ENCODE peak calls at places on chromosomes 2 and 18, in six cellular contexts. R is GM10248, B is chondrocyte, F is left ventricle myocardium inferior, A is fibroblast of lung, T is GM12864. U is an unnamed sample.

GRCh38 chr2:109129921-109130725 is 1.1 kb downstream of the SH3RF3 start:
- DNase-seq in T (no peak), R (no peak), F (no peak), B (no peak), A (peak), U (peak)

GRCh38 chr2:85583667-85584353 is 421 bp upstream of the VAMP5 start:
- DNase-seq in R (no peak), A (no peak), F (no peak), B (no peak), T (no peak), U (peak)

GRCh38 chr2:170276056-170276455 is 98.1 kb downstream of the MYO3B start:
- DNase-seq in R (no peak), B (no peak), T (no peak), F (no peak), A (no peak), U (no peak)

GRCh38 chr18:69954719-69955118 is 7.0 kb upstream of the CD226 start:
- DNase-seq in B (no peak), A (peak), T (no peak), F (no peak), R (no peak), U (no peak)

GRCh38 chr2:224122542-224122941 is 83.5 kb upstream of the SERPINE2 start:
- DNase-seq in A (no peak), T (no peak), F (no peak), B (no peak), R (no peak), U (no peak)

GRCh38 chr2:85131116-85131515 is 2.1 kb upstream of the TCF7L1 start:
- DNase-seq in B (no peak), T (no peak), F (no peak), A (peak), R (no peak), U (peak)

GRCh38 chr18:10270160-10270571 is 184.3 kb upstream of the APCDD1 start:
- DNase-seq in A (peak), B (no peak), F (peak), R (no peak), T (no peak), U (no peak)

GRCh38 chr2:159265171-159265576 is 21.3 kb downstream of the WDSUB1 start:
- DNase-seq in F (no peak), R (no peak), T (no peak), B (no peak), A (peak), U (no peak)

GRCh38 chr2:167732251-167732788 is 515.1 kb downstream of the STK39 start:
- DNase-seq in B (no peak), T (no peak), F (no peak), R (no peak), A (no peak), U (no peak)

GRCh38 chr18:79681484-79682387 is 2.1 kb downstream of the CTDP1 start:
- DNase-seq in T (no peak), B (no peak), R (no peak), A (no peak), F (no peak), U (no peak)

GRCh38 chr2:233800231-233800630 is 22.1 kb downstream of the MROH2A start:
- DNase-seq in A (no peak), B (no peak), F (no peak), T (no peak), R (no peak), U (no peak)

GRCh38 chr2:69248232-69248631 is 138.8 kb downstream of the GFPT1 start:
- DNase-seq in F (no peak), A (no peak), B (no peak), T (no peak), R (no peak), U (no peak)

GRCh38 chr2:98514096-98514639 is 69.5 kb downstream of the INPP4A start:
- DNase-seq in R (no peak), T (no peak), A (no peak), F (no peak), B (no peak), U (no peak)

GRCh38 chr2:210190345-210190744 is 19.1 kb upstream of the KANSL1L start:
- DNase-seq in T (no peak), F (no peak), B (no peak), A (no peak), R (no peak), U (no peak)

GRCh38 chr2:43737097-43737854 is 36.6 kb upstream of the DYNC2LI1 start:
- DNase-seq in A (peak), R (no peak), T (no peak), F (no peak), B (no peak), U (no peak)

GRCh38 chr2:43738257-43738656 is 35.6 kb upstream of the DYNC2LI1 start:
- DNase-seq in R (no peak), A (no peak), F (no peak), B (no peak), T (no peak), U (no peak)

GRCh38 chr2:43736637-43737036 is 37.2 kb upstream of the DYNC2LI1 start:
- DNase-seq in F (no peak), T (no peak), A (no peak), R (no peak), B (no peak), U (no peak)

GRCh38 chr2:43743706-43744105 is 30.1 kb upstream of the DYNC2LI1 start:
- DNase-seq in T (no peak), B (no peak), F (no peak), A (peak), R (no peak), U (no peak)

DNA sequence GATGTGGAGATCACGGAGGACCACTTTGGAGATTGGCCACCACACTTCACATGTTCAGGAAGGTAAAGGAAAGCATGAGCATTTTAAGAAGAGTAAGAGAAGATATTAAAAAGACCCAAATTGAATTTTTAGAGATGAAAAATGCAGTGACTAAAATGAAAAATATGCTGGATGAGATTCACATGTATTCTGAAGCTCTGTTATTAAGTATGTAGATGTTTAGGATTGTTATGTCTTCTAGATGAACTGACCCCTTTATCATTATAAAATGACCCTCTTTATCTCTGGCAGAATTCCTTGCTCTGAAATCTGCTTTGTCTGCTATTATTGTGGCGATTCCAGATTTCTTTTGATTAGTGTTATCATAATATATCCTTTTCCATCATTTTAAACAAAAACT is 36.0 kb upstream of the DYNC2LI1 start:
- DNase-seq in R (no peak), F (no peak), B (no peak), T (no peak), A (no peak), U (no peak)
- TF ChIP-seq CTCF in R (no peak), F (no peak), B (no peak), T (no peak), A (no peak), U (no peak)

GRCh38 chr2:207529330-207530159 is at the start of gene CREB1:
- DNase-seq in T (peak), F (peak), R (peak), B (peak), A (peak), U (peak)
- TF ChIP-seq CTCF in T (no peak), F (no peak), R (peak), B (peak), A (no peak), U (peak)

DNA sequence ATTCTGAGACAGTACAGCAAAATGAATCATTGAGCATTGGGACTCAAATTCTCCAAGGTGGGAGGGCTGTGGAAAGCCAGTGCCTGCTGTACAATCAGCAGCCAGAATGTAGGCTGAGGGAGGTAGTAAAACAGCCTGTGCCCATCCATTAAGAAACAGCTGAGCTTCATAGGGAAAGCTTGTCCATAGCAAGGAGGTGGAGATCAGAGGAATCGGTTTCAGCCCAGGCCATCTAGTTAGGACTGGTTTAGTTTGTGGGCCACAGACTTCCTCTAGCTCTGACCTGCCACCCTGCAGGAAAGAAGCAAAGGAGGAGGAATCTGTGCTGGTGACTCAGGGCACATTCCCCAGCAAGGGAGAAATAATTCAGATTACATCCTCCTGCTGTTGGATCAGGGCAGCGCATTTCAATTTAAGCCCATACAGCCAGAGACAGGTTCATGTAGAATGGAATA is 333.4 kb downstream of the SETBP1 start:
- DNase-seq in F (no peak), T (no peak), R (no peak), A (peak), B (no peak), U (no peak)
- TF ChIP-seq CTCF in F (peak), T (no peak), R (no peak), A (peak), B (peak), U (no peak)

GRCh38 chr2:125512313-125512712 is 1143.6 kb upstream of the GYPC start:
- DNase-seq in F (no peak), T (no peak), R (no peak), B (no peak), A (no peak), U (no peak)

DNA sequence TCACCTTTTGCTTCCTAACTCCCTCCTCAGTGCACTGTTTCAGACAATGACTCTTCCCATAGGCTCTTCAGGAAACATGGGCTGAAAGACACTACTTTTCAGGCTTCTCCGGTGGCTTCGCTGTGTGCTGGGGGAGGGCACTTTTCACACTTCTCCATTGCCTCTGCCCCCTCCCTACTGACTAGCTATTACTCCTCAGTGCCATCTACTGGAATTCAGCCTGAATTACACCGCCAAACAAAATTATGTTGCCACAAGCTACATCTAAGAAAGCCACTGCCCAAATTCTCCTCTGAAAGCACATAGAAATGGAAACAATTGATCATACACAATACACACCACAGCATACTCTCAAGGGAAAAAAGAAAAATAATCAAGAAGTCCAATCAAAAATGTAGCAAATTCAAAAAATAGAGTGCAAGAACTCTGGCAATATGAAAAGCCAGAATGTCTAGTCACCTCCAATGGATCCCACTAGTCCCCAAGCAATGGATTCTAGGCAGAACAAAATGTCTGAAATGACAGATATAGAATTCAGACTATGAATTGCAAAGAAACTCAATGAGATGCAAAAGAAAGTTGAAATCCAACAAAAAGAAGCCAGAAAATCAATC is 1139.4 kb upstream of the GYPC start:
- DNase-seq in T (no peak), B (no peak), A (no peak), R (peak), F (no peak), U (peak)
- TF ChIP-seq CTCF in T (peak), B (peak), A (no peak), R (peak), F (peak), U (peak)

GRCh38 chr2:88690591-88691338 is 708 bp upstream of the RPIA start:
- DNase-seq in T (peak), A (no peak), F (peak), B (no peak), R (peak), U (peak)
- TF ChIP-seq CTCF in T (peak), A (no peak), F (no peak), B (no peak), R (no peak), U (no peak)

DNA sequence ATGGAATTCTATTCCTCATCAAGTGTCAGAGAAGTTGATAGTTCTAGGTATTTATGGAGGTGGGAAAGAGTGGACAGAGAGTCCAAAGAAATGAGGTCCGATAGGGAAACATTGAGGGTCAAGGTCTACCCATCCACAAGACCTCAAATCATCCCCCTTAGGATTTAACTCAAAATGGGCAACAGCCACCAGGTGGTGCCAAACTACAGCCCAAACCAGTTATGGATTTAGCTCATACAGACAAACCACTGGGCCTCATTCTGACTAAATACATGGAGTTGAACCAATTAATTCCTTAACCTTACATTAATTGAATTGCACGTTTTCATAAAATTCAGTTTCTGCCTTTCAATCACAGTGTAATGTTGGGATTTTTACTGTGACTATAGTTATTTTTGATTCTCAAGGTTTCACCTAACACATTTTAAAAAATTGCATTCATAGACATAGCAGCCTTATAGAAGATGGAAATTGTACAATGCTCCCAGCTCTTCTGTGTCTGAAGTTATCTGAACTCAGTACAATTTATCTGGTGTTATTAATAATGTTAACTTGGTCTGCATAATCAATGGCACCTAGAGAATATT is 98.2 kb upstream of the HNMT start:
- DNase-seq in B (no peak), T (peak), A (peak), R (no peak), F (no peak), U (peak)
- TF ChIP-seq CTCF in B (peak), T (peak), A (peak), R (peak), F (peak), U (peak)

GRCh38 chr18:8069708-8070107 is 502.6 kb downstream of the PTPRM start:
- DNase-seq in A (no peak), F (no peak), T (no peak), R (no peak), B (no peak), U (no peak)
- TF ChIP-seq CTCF in A (no peak), F (no peak), T (no peak), R (no peak), B (no peak), U (no peak)

DNA sequence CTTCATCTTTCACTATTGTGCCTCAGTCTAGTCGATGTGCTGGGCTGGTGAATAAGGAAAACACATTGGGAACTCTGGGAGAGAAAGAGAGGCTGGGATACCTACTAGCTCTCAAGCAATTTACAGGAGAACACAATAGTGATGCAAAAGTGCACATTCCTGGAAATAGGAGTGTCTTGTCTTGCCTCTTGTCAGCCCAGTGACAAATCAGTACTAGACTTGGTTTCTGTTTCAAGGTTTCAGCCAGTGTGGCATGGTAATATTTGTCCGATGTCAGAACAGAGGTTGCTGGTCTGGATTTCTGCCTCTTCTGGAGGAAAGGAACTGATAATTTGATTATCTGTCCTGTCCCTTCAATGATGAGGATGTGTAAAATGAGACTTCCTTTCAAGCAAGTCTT is 4.2 kb downstream of the GPR39 start:
- DNase-seq in T (no peak), R (no peak), F (no peak), A (no peak), B (no peak), U (no peak)
- TF ChIP-seq CTCF in T (no peak), R (no peak), F (no peak), A (no peak), B (no peak), U (no peak)

GRCh38 chr2:106108351-106108750 is 85.8 kb downstream of the UXS1 start:
- DNase-seq in F (no peak), A (peak), R (no peak), T (no peak), B (no peak), U (no peak)
- TF ChIP-seq CTCF in F (peak), A (peak), R (peak), T (peak), B (peak), U (peak)

GRCh38 chr2:156156580-156156979 is 175.9 kb downstream of the NR4A2 start:
- DNase-seq in B (no peak), T (no peak), A (no peak), F (no peak), R (no peak), U (no peak)
- TF ChIP-seq CTCF in B (peak), T (no peak), A (no peak), F (peak), R (peak), U (peak)

U was measured in GM13977.